ENCODE peak calls at places on chromosome 11, in five cellular contexts. M is right atrium auricular region, Z is body of pancreas, Y is tibial nerve, V is psoas muscle. F is an unnamed sample. For H3K27me3, the result is how much of the 10 kb centered on the place peaks cover.

GRCh38 chr11:21505070-21505469 is 687.8 kb upstream of the ANO5 start:
- DNase-seq in M (no peak), Y (no peak), Z (no peak), V (no peak), F (no peak)

GRCh38 chr11:119262668-119263351 is 54.1 kb downstream of the MCAM start:
- DNase-seq in Z (no peak), Y (no peak), V (no peak), M (no peak), F (no peak)

GRCh38 chr11:69209936-69210659 is 54.4 kb downstream of the SMIM38 start:
- DNase-seq in V (no peak), M (no peak), Z (no peak), Y (no peak), F (no peak)

GRCh38 chr11:7570938-7571337 is 57.1 kb downstream of the PPFIBP2 start:
- DNase-seq in M (no peak), Z (no peak), V (no peak), Y (no peak), F (no peak)

GRCh38 chr11:113341388-113342165 is 27.2 kb downstream of the TTC12 start:
- DNase-seq in V (no peak), Y (no peak), M (no peak), Z (no peak), F (no peak)

GRCh38 chr11:380491-380890 is 11.2 kb downstream of the B4GALNT4 start:
- DNase-seq in M (no peak), Y (no peak), Z (no peak), V (no peak), F (no peak)

GRCh38 chr11:45906965-45907591 is at the start of gene FREY1:
- DNase-seq in Z (peak), V (no peak), M (no peak), Y (no peak), F (no peak)

GRCh38 chr11:125679397-125679796 is 1.2 kb downstream of the ACRV1 start:
- DNase-seq in V (no peak), Z (no peak), M (no peak), Y (no peak), F (no peak)

GRCh38 chr11:255176-255575 is 18.4 kb downstream of the PSMD13 start:
- DNase-seq in Y (no peak), M (no peak), Z (no peak), V (no peak), F (no peak)

GRCh38 chr11:33412231-33412630 is 155.1 kb downstream of the HIPK3 start:
- DNase-seq in Z (no peak), V (no peak), M (no peak), Y (no peak), F (no peak)

GRCh38 chr11:69666752-69667536 is 8.2 kb downstream of the LTO1 start:
- DNase-seq in Y (no peak), V (no peak), Z (no peak), M (no peak), F (no peak)

GRCh38 chr11:125724125-125724524 is 22.0 kb upstream of the PATE1 start:
- DNase-seq in V (no peak), Y (no peak), M (no peak), Z (no peak), F (no peak)

GRCh38 chr11:102517670-102518069 is 12.9 kb downstream of the MMP7 start:
- DNase-seq in Z (no peak), Y (no peak), V (no peak), M (no peak), F (no peak)

GRCh38 chr11:47551086-47551485 is 1.8 kb downstream of the CELF1 start:
- DNase-seq in Z (no peak), Y (no peak), V (no peak), M (no peak), F (no peak)

GRCh38 chr11:120306519-120307242 is 18.4 kb upstream of the TLCD5 start:
- DNase-seq in V (no peak), Y (no peak), M (no peak), Z (no peak), F (no peak)

GRCh38 chr11:80925291-80925690 is 1484.5 kb upstream of the TENM4 start:
- DNase-seq in M (no peak), Z (no peak), Y (no peak), V (no peak), F (no peak)

GRCh38 chr11:70303070-70303469 is 32.6 kb downstream of the PPFIA1 start:
- DNase-seq in V (peak), Y (no peak), M (no peak), Z (no peak), F (no peak)

GRCh38 chr11:67700548-67701262 is 26.3 kb upstream of the ALDH3B2 start:
- DNase-seq in Y (no peak), V (no peak), Z (no peak), M (no peak), F (no peak)

GRCh38 chr11:126327280-126328000 is 23.6 kb downstream of the DCPS start:
- DNase-seq in V (no peak), Z (no peak), Y (no peak), M (no peak), F (no peak)

GRCh38 chr11:86438685-86439084 is 64.0 kb downstream of the CCDC81 start:
- DNase-seq in Y (no peak), M (no peak), Z (no peak), V (no peak), F (no peak)

GRCh38 chr11:9170450-9170849 is 79.1 kb upstream of the SCUBE2 start:
- DNase-seq in Z (no peak), M (no peak), V (peak), Y (no peak), F (no peak)

GRCh38 chr11:84788220-84788619 is 838.9 kb downstream of the DLG2 start:
- DNase-seq in Z (no peak), Y (no peak), V (no peak), M (no peak), F (no peak)

GRCh38 chr11:37973926-37974325 is 1375.9 kb upstream of the RAG2 start:
- DNase-seq in M (no peak), V (no peak), Y (no peak), Z (no peak), F (no peak)

GRCh38 chr11:81658722-81659121 is 1074.9 kb downstream of the FAM181B start:
- DNase-seq in V (no peak), M (no peak), Z (no peak), Y (no peak), F (no peak)

GRCh38 chr11:123434911-123435310 is 4.8 kb downstream of the GRAMD1B start:
- DNase-seq in Y (no peak), Z (no peak), V (no peak), M (no peak), F (no peak)

GRCh38 chr11:125272092-125272491 is 107.5 kb downstream of the PKNOX2 start:
- DNase-seq in V (no peak), Y (no peak), M (no peak), Z (no peak), F (no peak)

GRCh38 chr11:85976525-85976924 is 92.4 kb downstream of the PICALM start:
- DNase-seq in Z (no peak), M (no peak), V (no peak), Y (no peak), F (no peak)

GRCh38 chr11:68939583-68940555 is 36.2 kb downstream of the IGHMBP2 start:
- DNase-seq in M (no peak), Z (no peak), V (no peak), Y (no peak), F (no peak)

DNA sequence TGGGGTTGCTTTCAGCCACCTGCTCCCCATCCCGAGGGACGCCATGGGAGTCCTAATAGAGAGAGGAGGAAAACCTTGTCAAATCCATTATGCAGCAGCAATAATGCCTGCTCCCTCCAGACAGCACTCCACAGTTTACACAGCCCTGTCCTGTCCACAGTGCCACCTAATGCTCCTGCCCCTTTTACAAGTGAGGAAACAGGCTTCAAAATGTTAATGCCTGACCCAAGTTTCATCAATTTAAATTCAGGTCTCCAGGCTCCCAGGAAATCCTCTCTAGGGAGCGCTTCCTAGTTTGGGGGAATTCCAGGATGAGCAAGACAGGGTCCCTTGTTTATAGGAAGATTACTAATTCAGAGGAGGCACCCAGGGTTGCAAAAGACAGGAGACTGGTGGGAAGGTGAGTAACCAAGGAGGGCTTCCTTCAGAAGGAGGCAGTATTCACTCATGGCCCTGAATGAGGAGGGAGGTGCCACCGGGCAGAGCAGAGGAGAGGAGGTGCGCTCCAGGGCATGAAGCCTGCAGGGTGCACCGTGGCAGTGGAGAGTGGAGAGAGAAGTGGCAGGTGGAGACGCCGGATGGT is 1.5 kb downstream of the TMEM132A start:
- DNase-seq in M (no peak), V (no peak), Z (no peak), Y (no peak), F (no peak)
- H3K27me3 ChIP-seq in M (under half), V (under half), Z (under half), Y (under half), F (under half)

GRCh38 chr11:75423721-75424120 is 9.3 kb downstream of the KLHL35 start:
- DNase-seq in Y (no peak), M (no peak), V (no peak), Z (no peak), F (no peak)

GRCh38 chr11:75420224-75421034 is 12.6 kb downstream of the KLHL35 start:
- DNase-seq in Y (no peak), V (no peak), Z (no peak), M (no peak), F (no peak)

GRCh38 chr11:75421035-75421602 is 11.9 kb downstream of the KLHL35 start:
- DNase-seq in Z (no peak), Y (no peak), V (no peak), M (no peak), F (no peak)

GRCh38 chr11:75422248-75423231 is 10.5 kb downstream of the KLHL35 start:
- DNase-seq in V (no peak), Z (peak), M (no peak), Y (no peak), F (peak)

DNA sequence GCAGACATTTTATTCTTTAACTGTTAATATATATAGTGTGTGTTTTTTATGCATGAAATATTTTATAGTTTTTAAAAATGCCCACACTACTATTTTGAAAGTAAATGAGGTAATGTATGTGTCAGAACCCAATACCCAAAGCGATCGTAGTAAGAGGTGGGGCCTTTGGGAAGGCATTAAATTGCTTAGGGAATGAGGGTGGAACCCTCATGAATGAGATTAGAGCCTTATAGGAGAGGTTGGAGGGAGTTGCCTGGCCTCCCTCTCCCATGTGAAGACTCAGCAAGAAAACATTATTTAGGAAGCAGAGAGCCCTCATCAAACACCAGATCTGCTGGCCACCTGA is 11.1 kb downstream of the KLHL35 start:
- DNase-seq in Z (no peak), M (no peak), V (no peak), Y (no peak), F (no peak)
- TF ChIP-seq CTCF in Z (no peak), M (no peak), V (no peak), Y (no peak), F (no peak)

DNA sequence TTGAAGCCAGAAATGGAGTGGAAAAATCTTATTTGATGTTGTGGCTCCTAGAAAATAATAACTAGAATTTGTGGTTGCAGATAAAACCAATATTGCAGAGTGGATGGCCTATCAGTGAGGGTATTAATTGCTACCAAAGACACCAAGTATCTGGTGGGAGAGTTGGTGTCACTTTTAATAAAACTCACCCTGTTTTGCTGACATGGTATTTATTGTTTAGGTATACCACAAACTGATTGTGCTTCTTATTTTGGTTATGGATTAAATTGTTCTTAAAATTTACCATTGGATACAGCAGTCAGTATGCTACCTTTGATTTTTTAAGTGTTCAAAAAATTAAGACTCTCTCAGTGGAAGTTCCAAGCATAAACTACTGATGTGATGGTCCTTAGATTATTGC is 101.5 kb downstream of the ARHGAP42 start:
- DNase-seq in Z (no peak), V (no peak), Y (no peak), M (no peak), F (no peak)
- H3K27me3 ChIP-seq in Z (under half), V (under half), Y (under half), M (under half), F (under half)

DNA sequence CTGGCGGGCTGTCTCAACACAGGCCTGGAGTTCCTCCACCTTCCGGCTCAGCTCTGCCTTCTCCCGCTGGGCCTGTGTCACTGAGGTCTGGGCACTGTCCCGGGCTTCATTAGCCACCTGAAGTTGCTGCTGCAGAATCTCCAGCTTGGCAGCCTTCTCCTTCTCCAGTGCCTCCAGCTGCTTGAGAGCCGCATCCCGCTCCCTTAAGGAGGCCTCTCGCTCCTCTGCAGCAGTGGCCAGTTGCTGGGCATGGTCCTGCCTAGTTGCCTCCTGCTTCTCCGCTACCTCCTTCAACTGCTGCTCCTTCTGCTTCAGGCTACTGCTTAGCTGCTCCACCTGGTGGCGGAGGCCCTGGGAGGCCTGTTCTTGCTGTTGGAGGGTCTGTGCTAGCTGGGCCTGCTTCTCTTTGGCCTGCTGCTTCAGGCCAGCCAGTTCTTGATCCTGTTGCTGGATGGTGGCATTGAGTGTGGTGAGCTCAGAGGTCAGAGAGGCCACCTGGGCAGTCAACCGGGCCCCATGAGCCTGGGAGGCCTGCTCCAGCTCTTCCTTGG is 16.9 kb downstream of the IL18BP start:
- DNase-seq in V (no peak), M (no peak), Z (no peak), Y (no peak), F (no peak)
- TF ChIP-seq CTCF in V (peak), M (peak), Z (no peak), Y (no peak), F (no peak)

DNA sequence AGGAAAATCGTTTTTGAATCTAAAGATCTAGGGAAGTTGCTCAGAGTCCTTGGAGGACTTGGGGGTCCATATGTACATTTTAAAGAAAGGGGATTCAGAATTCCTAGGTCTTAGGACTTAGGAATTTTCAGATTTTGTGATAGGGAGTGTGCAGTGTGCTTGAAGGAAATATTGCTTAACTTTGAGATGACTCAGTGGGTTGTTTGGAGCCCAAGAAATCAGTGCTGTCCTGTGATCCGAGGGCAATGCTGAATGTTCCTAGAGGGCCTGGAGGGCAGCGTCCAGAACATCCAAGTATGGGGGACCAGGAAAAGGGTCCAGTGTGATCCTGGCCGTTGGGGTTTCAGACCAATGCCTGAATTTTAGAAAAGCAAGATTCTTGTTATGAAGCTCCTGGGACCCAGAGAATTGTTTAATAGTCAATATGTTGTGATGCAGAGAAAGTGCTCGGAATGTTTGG is 3.1 kb upstream of the IGF2 start:
- DNase-seq in M (no peak), Y (no peak), Z (no peak), V (no peak), F (no peak)
- H3K27me3 ChIP-seq in M (half or more), Y (under half), Z (under half), V (under half), F (half or more)

F was measured in lower lobe of right lung.